ENCODE peak calls at places on chromosomes 4 and X, in eight cellular contexts. Y is IMR-90, K is heart right ventricle, N is neural progenitor cell, J is right cardiac atrium, R is esophagus squamous epithelium, D is K562, P is transverse colon. O is an unnamed sample.

GRCh38 chr4:101128473-101128872 is 218.9 kb downstream of the PPP3CA start:
- DNase-seq in Y (no peak), K (no peak), N (no peak), J (peak; percentile 16), R (no peak), D (no peak), P (peak; percentile 13), O (no peak)

GRCh38 chr4:77488882-77489281 is 116.7 kb upstream of the CXCL13 start:
- DNase-seq in Y (no peak), K (peak; percentile 6), N (no peak), J (no peak), R (no peak), D (no peak), P (no peak), O (no peak)

GRCh38 chr4:185870437-185870836 is 58.4 kb upstream of the SORBS2 start:
- DNase-seq in Y (no peak), K (no peak), N (no peak), J (peak; percentile 58), R (no peak), D (no peak), P (no peak), O (no peak)

GRCh38 chr4:187491421-187491820 is 504.1 kb upstream of the ZFP42 start:
- DNase-seq in Y (no peak), K (no peak), N (no peak), J (no peak), R (no peak), D (no peak), P (no peak), O (no peak)

GRCh38 chrX:134236690-134237362 is at the start of gene CCDC160:
- DNase-seq in Y (no peak), K (peak; percentile 28), N (peak; percentile 93), J (peak; percentile 85), R (no peak), D (no peak), P (peak; percentile 30), O (peak; percentile 34)

GRCh38 chr4:8308856-8309771 is 39.6 kb downstream of the HTRA3 start:
- DNase-seq in Y (peak; percentile 44), K (peak; percentile 33), N (no peak), J (peak; percentile 92), R (no peak), D (no peak), P (no peak), O (no peak)

GRCh38 chr4:68576272-68577100 is at the start of gene UGT2B17:
- DNase-seq in Y (no peak), K (no peak), N (no peak), J (no peak), R (no peak), D (no peak), P (no peak), O (no peak)

GRCh38 chrX:82362550-82362949 is 1145.5 kb upstream of the POU3F4 start:
- DNase-seq in Y (no peak), K (no peak), N (no peak), J (no peak), R (no peak), D (no peak), P (no peak), O (no peak)

GRCh38 chr4:28313729-28314713 is 1453.4 kb downstream of the STIM2 start:
- DNase-seq in Y (no peak), K (no peak), N (no peak), J (no peak), R (no peak), D (no peak), P (no peak), O (no peak)

GRCh38 chr4:45155081-45155777 is 428.9 kb upstream of the GNPDA2 start:
- DNase-seq in Y (no peak), K (no peak), N (peak; percentile 2), J (no peak), R (no peak), D (no peak), P (no peak), O (peak; percentile 84)

GRCh38 chr4:2942532-2943363 is 20.5 kb downstream of the NOP14 start:
- DNase-seq in Y (no peak), K (no peak), N (no peak), J (peak; percentile 51), R (no peak), D (no peak), P (peak; percentile 86), O (no peak)

GRCh38 chr4:83771113-83771705 is 235.3 kb downstream of the GPAT3 start:
- DNase-seq in Y (peak; percentile 60), K (peak; percentile 10), N (peak; percentile 50), J (no peak), R (no peak), D (peak; percentile 50), P (peak; percentile 7), O (peak; percentile 69)

GRCh38 chr4:40164459-40164858 is 32.4 kb upstream of the RHOH start:
- DNase-seq in Y (no peak), K (no peak), N (no peak), J (no peak), R (no peak), D (no peak), P (no peak), O (no peak)

GRCh38 chr4:87053802-87054767 is 119.3 kb downstream of the AFF1 start:
- DNase-seq in Y (no peak), K (no peak), N (no peak), J (peak; percentile 62), R (no peak), D (peak; percentile 85), P (no peak), O (no peak)

GRCh38 chr4:138845051-138845450 is 170.5 kb upstream of the NOCT start:
- DNase-seq in Y (no peak), K (no peak), N (no peak), J (no peak), R (no peak), D (no peak), P (no peak), O (no peak)

GRCh38 chr4:53861856-53862610 is 202.4 kb downstream of the CHIC2 start:
- DNase-seq in Y (peak; percentile 96), K (peak; percentile 45), N (no peak), J (peak; percentile 65), R (no peak), D (no peak), P (no peak), O (no peak)

GRCh38 chr4:106869551-106869950 is 166.6 kb downstream of the DKK2 start:
- DNase-seq in Y (no peak), K (no peak), N (no peak), J (no peak), R (no peak), D (no peak), P (no peak), O (peak; percentile 14)

DNA sequence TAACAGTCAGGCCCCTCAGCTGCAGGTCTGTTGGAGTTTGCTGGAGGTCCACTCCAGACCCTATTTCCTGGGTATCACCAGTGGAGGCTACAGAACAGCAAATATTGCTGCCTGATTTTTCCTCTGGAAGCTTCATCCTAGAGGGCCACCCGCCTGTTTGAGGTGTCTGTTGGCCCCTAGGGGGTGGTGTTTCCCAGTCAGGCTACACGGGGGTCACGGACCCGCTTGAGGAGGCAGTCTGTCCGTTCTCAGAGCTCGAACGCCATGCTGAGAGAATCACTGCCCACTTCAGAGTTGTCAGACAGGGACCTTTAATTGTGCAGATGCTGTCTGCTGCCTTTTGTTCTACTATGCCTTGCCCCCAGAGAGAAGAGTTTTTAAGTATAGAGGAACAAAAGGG is 160.8 kb downstream of the DKK2 start:
- DNase-seq in Y (no peak), K (no peak), N (peak; percentile 23), J (no peak), R (no peak), D (no peak), P (no peak), O (no peak)
- H3K27me3 ChIP-seq in Y (no peaks in the 10 kb centered on the region), K (no peaks in the 10 kb centered on the region), N (no peaks in the 10 kb centered on the region), J (no peaks in the 10 kb centered on the region), R (no peaks in the 10 kb centered on the region), D (no peaks in the 10 kb centered on the region), P (no peaks in the 10 kb centered on the region), O (no peaks in the 10 kb centered on the region)

DNA sequence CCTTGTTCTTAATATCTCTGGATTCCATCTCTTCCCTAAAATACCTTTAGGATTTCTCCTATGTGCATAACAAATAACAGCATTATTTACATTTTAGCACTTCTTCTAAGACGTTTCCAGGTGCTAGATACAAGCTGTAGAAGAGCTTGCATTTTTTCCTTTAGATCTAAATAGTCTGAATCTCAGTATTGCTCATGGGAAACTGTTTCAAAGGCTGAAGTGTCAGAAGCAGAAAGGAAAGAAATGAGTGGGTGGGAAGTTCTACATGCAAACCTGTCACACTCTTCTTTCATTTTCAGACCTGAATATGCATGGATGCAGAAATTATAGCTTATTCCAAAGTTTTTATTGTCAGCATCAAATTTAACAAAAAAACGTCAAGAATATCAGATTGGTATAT is 41.8 kb downstream of the FGF13 start:
- DNase-seq in Y (no peak), K (no peak), N (no peak), J (no peak), R (no peak), D (no peak), P (no peak), O (no peak)
- H3K27me3 ChIP-seq in Y (no peaks in the 10 kb centered on the region), K (no peaks in the 10 kb centered on the region), N (no peaks in the 10 kb centered on the region), J (no peaks in the 10 kb centered on the region), R (no peaks in the 10 kb centered on the region), D (no peaks in the 10 kb centered on the region), P (no peaks in the 10 kb centered on the region), O (no peaks in the 10 kb centered on the region)

GRCh38 chr4:52098618-52099017 is 47.5 kb downstream of the SPATA18 start:
- DNase-seq in Y (no peak), K (no peak), N (no peak), J (no peak), R (no peak), D (no peak), P (no peak), O (no peak)
- H3K27me3 ChIP-seq in Y (no peaks in the 10 kb centered on the region), K (no peaks in the 10 kb centered on the region), N (no peaks in the 10 kb centered on the region), J (no peaks in the 10 kb centered on the region), R (no peaks in the 10 kb centered on the region), D (no peaks in the 10 kb centered on the region), P (no peaks in the 10 kb centered on the region), O (no peaks in the 10 kb centered on the region)

GRCh38 chrX:154718607-154719006 is 32.3 kb downstream of the GAB3 start:
- DNase-seq in Y (no peak), K (no peak), N (no peak), J (no peak), R (no peak), D (no peak), P (no peak), O (no peak)

GRCh38 chrX:154720067-154720466 is 30.8 kb downstream of the GAB3 start:
- DNase-seq in Y (no peak), K (no peak), N (no peak), J (no peak), R (no peak), D (no peak), P (no peak), O (no peak)

GRCh38 chrX:154719132-154719675 is 31.7 kb downstream of the GAB3 start:
- DNase-seq in Y (peak; percentile 85), K (no peak), N (no peak), J (no peak), R (no peak), D (peak; percentile 69), P (no peak), O (peak; percentile 72)

GRCh38 chrX:154717824-154718223 is 33.1 kb downstream of the GAB3 start:
- DNase-seq in Y (peak; percentile 59), K (no peak), N (no peak), J (no peak), R (no peak), D (peak; percentile 89), P (peak; percentile 26), O (no peak)

DNA sequence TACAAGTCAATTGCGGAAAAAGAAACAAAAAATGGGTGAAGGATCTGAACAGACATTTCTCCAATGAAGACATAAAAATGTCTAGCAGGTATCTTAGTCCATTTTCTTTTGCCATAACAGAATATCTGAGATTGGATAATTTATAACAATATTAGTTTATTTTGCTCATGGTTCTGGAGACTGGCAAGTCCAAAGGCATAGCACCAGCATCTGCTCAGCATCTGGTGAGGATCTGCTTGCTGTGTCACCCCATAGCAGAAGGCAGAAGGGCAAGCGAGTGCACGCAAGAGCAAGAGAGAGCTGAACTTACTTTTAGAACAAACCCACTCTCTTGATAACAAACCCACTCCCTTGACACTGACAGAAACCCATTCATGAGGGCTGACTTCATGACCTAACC is 29.7 kb downstream of the GAB3 start:
- DNase-seq in Y (no peak), K (no peak), N (no peak), J (no peak), R (no peak), D (no peak), P (no peak), O (no peak)
- H3K27me3 ChIP-seq in Y (no peaks in the 10 kb centered on the region), K (no peaks in the 10 kb centered on the region), N (no peaks in the 10 kb centered on the region), J (no peaks in the 10 kb centered on the region), R (no peaks in the 10 kb centered on the region), D (no peaks in the 10 kb centered on the region), P (no peaks in the 10 kb centered on the region), O (no peaks in the 10 kb centered on the region)

O was measured in cardiac muscle cell.